ENCODE peak calls at places on chromosome 9, in six cellular contexts. F is GDM1; U is NCI-H1092; G is colonic mucosa; M is activated T-helper 1 cell treated with Interleukin-2 at 50 U/mL for 16 hours; Z is activated CD8-positive, alpha-beta memory T cell treated with anti-CD3 and anti-CD28 coated beads, Interleukin-2, amount 50 U/mL, for 48 hours. A is an unnamed sample.

GRCh38 chr9:33109850-33110595 is 33.5 kb upstream of the SMU1 start:
- DNase-seq in G (no peak), U (no peak), Z (no peak), F (no peak), M (no peak), A (no peak)

GRCh38 chr9:134180786-134181647 is 16.7 kb upstream of the RNU6ATAC start:
- DNase-seq in U (no peak), Z (no peak), F (no peak), M (no peak), G (no peak), A (no peak)

GRCh38 chr9:129320575-129321311 is 142.7 kb upstream of the IER5L start:
- DNase-seq in G (no peak), F (peak), M (peak), U (peak), Z (peak), A (peak)

GRCh38 chr9:16352791-16353401 is 517.6 kb downstream of the BNC2 start:
- DNase-seq in F (no peak), U (no peak), M (no peak), Z (no peak), G (no peak), A (no peak)

GRCh38 chr9:109010676-109011655 is 2.3 kb downstream of the CTNNAL1 start:
- DNase-seq in G (no peak), M (no peak), F (no peak), U (no peak), Z (peak), A (no peak)

GRCh38 chr9:127130661-127131538 is 8.5 kb upstream of the ANGPTL2 start:
- DNase-seq in M (no peak), Z (no peak), U (peak), G (no peak), F (no peak), A (no peak)

GRCh38 chr9:22010881-22011625 is 1.9 kb upstream of the CDKN2B start:
- DNase-seq in M (no peak), Z (no peak), F (no peak), G (no peak), U (no peak), A (no peak)

GRCh38 chr9:131562032-131562959 is 17.0 kb downstream of the PRRT1B start:
- DNase-seq in F (no peak), G (no peak), U (no peak), Z (no peak), M (no peak), A (no peak)

GRCh38 chr9:37390759-37391158 is 31.7 kb upstream of the GRHPR start:
- DNase-seq in G (peak), Z (no peak), M (no peak), F (no peak), U (no peak), A (no peak)

GRCh38 chr9:100346836-100347235 is 5.9 kb downstream of the TEX10 start:
- DNase-seq in Z (no peak), F (no peak), G (no peak), U (no peak), M (no peak), A (no peak)

GRCh38 chr9:72362680-72363139 is 2.3 kb downstream of the ZFAND5 start:
- DNase-seq in U (peak), M (no peak), Z (peak), F (no peak), G (peak), A (peak)